ENCODE peak calls at places on chromosome 10, in five cellular contexts. One of them, this sample, is unnamed.

GRCh38 chr10:74624501-74624900 is 201.9 kb upstream of the KAT6B start:
- DNase-seq in HuH-7.5: no peak
- DNase-seq in Calu3: no peak
- DNase-seq in mesendoderm: no peak
- DNase-seq in cardiac fibroblast: no peak
- DNase-seq in this sample: no peak

GRCh38 chr10:16799621-16800020 is 17.6 kb downstream of the RSU1 start:
- DNase-seq in HuH-7.5: no peak
- DNase-seq in Calu3: no peak
- DNase-seq in mesendoderm: peak
- DNase-seq in cardiac fibroblast: no peak
- DNase-seq in this sample: no peak

GRCh38 chr10:79293841-79294705 is 53.2 kb upstream of the PPIF start:
- DNase-seq in HuH-7.5: no peak
- DNase-seq in Calu3: no peak
- DNase-seq in mesendoderm: no peak
- DNase-seq in cardiac fibroblast: peak
- DNase-seq in this sample: no peak

GRCh38 chr10:86222687-86223086 is 143.9 kb downstream of the GRID1 start:
- DNase-seq in HuH-7.5: no peak
- DNase-seq in Calu3: no peak
- DNase-seq in mesendoderm: no peak
- DNase-seq in cardiac fibroblast: no peak
- DNase-seq in this sample: no peak

GRCh38 chr10:92750788-92751533 is 61.2 kb downstream of the HHEX start:
- DNase-seq in HuH-7.5: no peak
- DNase-seq in Calu3: no peak
- DNase-seq in mesendoderm: no peak
- DNase-seq in cardiac fibroblast: peak
- DNase-seq in this sample: no peak

GRCh38 chr10:84076540-84077195 is 62.6 kb upstream of the GHITM start:
- DNase-seq in HuH-7.5: no peak
- DNase-seq in Calu3: no peak
- DNase-seq in mesendoderm: peak
- DNase-seq in cardiac fibroblast: peak
- DNase-seq in this sample: no peak

GRCh38 chr10:71864861-71865473 is 13.9 kb upstream of the PSAP start:
- DNase-seq in HuH-7.5: no peak
- DNase-seq in Calu3: peak
- DNase-seq in mesendoderm: no peak
- DNase-seq in cardiac fibroblast: peak
- DNase-seq in this sample: no peak

GRCh38 chr10:62153191-62153590 is 115.5 kb downstream of the RTKN2 start:
- DNase-seq in HuH-7.5: no peak
- DNase-seq in Calu3: no peak
- DNase-seq in mesendoderm: no peak
- DNase-seq in cardiac fibroblast: peak
- DNase-seq in this sample: no peak

GRCh38 chr10:71068811-71069411 is 143.5 kb upstream of the UNC5B start:
- DNase-seq in HuH-7.5: no peak
- DNase-seq in Calu3: peak
- DNase-seq in mesendoderm: peak
- DNase-seq in cardiac fibroblast: no peak
- DNase-seq in this sample: no peak

GRCh38 chr10:5396545-5396944 is 8.1 kb downstream of the TUBAL3 start:
- DNase-seq in HuH-7.5: no peak
- DNase-seq in Calu3: no peak
- DNase-seq in mesendoderm: no peak
- DNase-seq in cardiac fibroblast: no peak
- DNase-seq in this sample: no peak

GRCh38 chr10:44948713-44949112 is 10.9 kb upstream of the RASSF4 start:
- DNase-seq in HuH-7.5: no peak
- DNase-seq in Calu3: no peak
- DNase-seq in mesendoderm: no peak
- DNase-seq in cardiac fibroblast: no peak
- DNase-seq in this sample: no peak

GRCh38 chr10:68957654-68958053 is 1.7 kb downstream of the DDX21 start:
- DNase-seq in HuH-7.5: no peak
- DNase-seq in Calu3: no peak
- DNase-seq in mesendoderm: peak
- DNase-seq in cardiac fibroblast: peak
- DNase-seq in this sample: no peak

GRCh38 chr10:113093188-113094113 is 143.4 kb downstream of the TCF7L2 start:
- DNase-seq in HuH-7.5: peak
- DNase-seq in Calu3: peak
- DNase-seq in mesendoderm: no peak
- DNase-seq in cardiac fibroblast: peak
- DNase-seq in this sample: no peak

GRCh38 chr10:110493832-110494426 is 3.8 kb upstream of the DUSP5 start:
- DNase-seq in HuH-7.5: no peak
- DNase-seq in Calu3: no peak
- DNase-seq in mesendoderm: peak
- DNase-seq in cardiac fibroblast: peak
- DNase-seq in this sample: no peak

GRCh38 chr10:1659221-1659791 is 78.0 kb downstream of the ADARB2 start:
- DNase-seq in HuH-7.5: no peak
- DNase-seq in Calu3: no peak
- DNase-seq in mesendoderm: no peak
- DNase-seq in cardiac fibroblast: no peak
- DNase-seq in this sample: no peak

GRCh38 chr10:637771-638195 is 51.7 kb downstream of the DIP2C start:
- DNase-seq in HuH-7.5: no peak
- DNase-seq in Calu3: no peak
- DNase-seq in mesendoderm: no peak
- DNase-seq in cardiac fibroblast: no peak
- DNase-seq in this sample: no peak

GRCh38 chr10:50857579-50857978 is 27.8 kb downstream of the A1CF start:
- DNase-seq in HuH-7.5: no peak
- DNase-seq in Calu3: no peak
- DNase-seq in mesendoderm: peak
- DNase-seq in cardiac fibroblast: no peak
- DNase-seq in this sample: no peak

GRCh38 chr10:48541144-48541795 is 63.6 kb downstream of the ARHGAP22 start:
- DNase-seq in HuH-7.5: no peak
- DNase-seq in Calu3: no peak
- DNase-seq in mesendoderm: peak
- DNase-seq in cardiac fibroblast: no peak
- DNase-seq in this sample: no peak

GRCh38 chr10:117339569-117339968 is 35.7 kb downstream of the PDZD8 start:
- DNase-seq in HuH-7.5: no peak
- DNase-seq in Calu3: no peak
- DNase-seq in mesendoderm: no peak
- DNase-seq in cardiac fibroblast: peak
- DNase-seq in this sample: no peak

GRCh38 chr10:54985732-54986131 is 184.7 kb upstream of the PCDH15 start:
- DNase-seq in HuH-7.5: no peak
- DNase-seq in Calu3: no peak
- DNase-seq in mesendoderm: peak
- DNase-seq in cardiac fibroblast: peak
- DNase-seq in this sample: no peak

GRCh38 chr10:114821915-114822770 is 563 bp downstream of the FHIP2A start:
- DNase-seq in HuH-7.5: peak
- DNase-seq in Calu3: peak
- DNase-seq in mesendoderm: peak
- DNase-seq in cardiac fibroblast: peak
- DNase-seq in this sample: peak

GRCh38 chr10:22005763-22006162 is 2.2 kb upstream of the DNAJC1 start:
- DNase-seq in HuH-7.5: no peak
- DNase-seq in Calu3: no peak
- DNase-seq in mesendoderm: no peak
- DNase-seq in cardiac fibroblast: no peak
- DNase-seq in this sample: no peak

GRCh38 chr10:98587156-98587555 is 140.4 kb upstream of the HPS1 start:
- DNase-seq in HuH-7.5: no peak
- DNase-seq in Calu3: no peak
- DNase-seq in mesendoderm: no peak
- DNase-seq in cardiac fibroblast: no peak
- DNase-seq in this sample: no peak

GRCh38 chr10:127976701-127977367 is 69.9 kb downstream of the PTPRE start:
- DNase-seq in HuH-7.5: no peak
- DNase-seq in Calu3: no peak
- DNase-seq in mesendoderm: no peak
- DNase-seq in cardiac fibroblast: peak
- DNase-seq in this sample: no peak

GRCh38 chr10:59847326-59847725 is 59.0 kb downstream of the CCDC6 start:
- DNase-seq in HuH-7.5: no peak
- DNase-seq in Calu3: no peak
- DNase-seq in mesendoderm: peak
- DNase-seq in cardiac fibroblast: no peak
- DNase-seq in this sample: no peak

GRCh38 chr10:105986896-105987638 is 1177.4 kb downstream of the SORCS1 start:
- DNase-seq in HuH-7.5: no peak
- DNase-seq in Calu3: no peak
- DNase-seq in mesendoderm: no peak
- DNase-seq in cardiac fibroblast: no peak
- DNase-seq in this sample: no peak

GRCh38 chr10:93080350-93081046 is 6.8 kb downstream of the CYP26A1 start:
- DNase-seq in HuH-7.5: peak
- DNase-seq in Calu3: peak
- DNase-seq in mesendoderm: peak
- DNase-seq in cardiac fibroblast: peak
- DNase-seq in this sample: peak

GRCh38 chr10:8600192-8600591 is 545.7 kb downstream of the GATA3 start:
- DNase-seq in HuH-7.5: no peak
- DNase-seq in Calu3: no peak
- DNase-seq in mesendoderm: no peak
- DNase-seq in cardiac fibroblast: no peak
- DNase-seq in this sample: no peak

GRCh38 chr10:114662651-114663217 is 4.7 kb upstream of the ABLIM1 start:
- DNase-seq in HuH-7.5: no peak
- DNase-seq in Calu3: no peak
- DNase-seq in mesendoderm: no peak
- DNase-seq in cardiac fibroblast: no peak
- DNase-seq in this sample: no peak

GRCh38 chr10:116836087-116836486 is 13.2 kb upstream of the ENO4 start:
- DNase-seq in HuH-7.5: no peak
- DNase-seq in Calu3: no peak
- DNase-seq in mesendoderm: peak
- DNase-seq in cardiac fibroblast: no peak
- DNase-seq in this sample: no peak

GRCh38 chr10:91856637-91857036 is 52.6 kb downstream of the FGFBP3 start:
- DNase-seq in HuH-7.5: no peak
- DNase-seq in Calu3: peak
- DNase-seq in mesendoderm: peak
- DNase-seq in cardiac fibroblast: peak
- DNase-seq in this sample: no peak

GRCh38 chr10:77390481-77390891 is 247.1 kb downstream of the KCNMA1 start:
- DNase-seq in HuH-7.5: no peak
- DNase-seq in Calu3: no peak
- DNase-seq in mesendoderm: peak
- DNase-seq in cardiac fibroblast: peak
- DNase-seq in this sample: no peak

GRCh38 chr10:61993676-61994401 is 92.3 kb downstream of the ARID5B start:
- DNase-seq in HuH-7.5: no peak
- DNase-seq in Calu3: no peak
- DNase-seq in mesendoderm: no peak
- DNase-seq in cardiac fibroblast: peak
- DNase-seq in this sample: no peak

GRCh38 chr10:122571892-122572291 is 11.3 kb downstream of the DMBT1 start:
- DNase-seq in HuH-7.5: no peak
- DNase-seq in Calu3: no peak
- DNase-seq in mesendoderm: no peak
- DNase-seq in cardiac fibroblast: no peak
- DNase-seq in this sample: no peak

GRCh38 chr10:107163904-107164861 is at the start of gene SORCS1:
- DNase-seq in HuH-7.5: no peak
- DNase-seq in Calu3: no peak
- DNase-seq in mesendoderm: peak
- DNase-seq in cardiac fibroblast: no peak
- DNase-seq in this sample: peak

GRCh38 chr10:106038246-106038645 is 1126.3 kb downstream of the SORCS1 start:
- DNase-seq in HuH-7.5: no peak
- DNase-seq in Calu3: no peak
- DNase-seq in mesendoderm: no peak
- DNase-seq in cardiac fibroblast: peak
- DNase-seq in this sample: no peak